ENCODE peak calls at places on chromosomes 3 and 15, in seven cellular contexts. M is cardiac muscle cell, K is fibroblast of lung, B is coronary artery, V is kidney, I is astrocyte, F is WERI-Rb-1. X is an unnamed sample.

GRCh38 chr3:72423643-72424042 is 424.6 kb downstream of the SHQ1 start:
- DNase-seq in K (no peak), M (no peak), I (no peak), V (no peak), B (no peak), F (no peak), X (no peak)

GRCh38 chr15:67413770-67414429 is 107.0 kb upstream of the C15orf61 start:
- DNase-seq in K (peak), V (no peak), I (peak), B (no peak), F (no peak), M (peak), X (no peak)

GRCh38 chr3:7682822-7683229 is 818.8 kb upstream of the LMCD1 start:
- DNase-seq in F (no peak), V (no peak), B (no peak), K (peak), M (peak), I (peak), X (no peak)

GRCh38 chr3:2568929-2569328 is 470.3 kb downstream of the CNTN4 start:
- DNase-seq in V (no peak), M (no peak), I (no peak), B (no peak), F (no peak), K (no peak), X (no peak)

GRCh38 chr3:69161587-69162196 is 39.3 kb upstream of the LMOD3 start:
- DNase-seq in F (peak), K (peak), M (peak), I (no peak), V (no peak), B (no peak), X (peak)

GRCh38 chr15:29124581-29125381 is 144.8 kb downstream of the NSMCE3 start:
- DNase-seq in I (peak), V (peak), F (no peak), B (no peak), K (no peak), M (peak), X (no peak)

GRCh38 chr3:140777631-140778030 is 99.8 kb downstream of the TRIM42 start:
- DNase-seq in B (no peak), K (no peak), V (no peak), M (no peak), F (no peak), I (no peak), X (no peak)

GRCh38 chr15:90212221-90213079 is 11.3 kb downstream of the SEMA4B start:
- DNase-seq in B (no peak), F (no peak), I (no peak), K (no peak), V (peak), M (no peak), X (no peak)

GRCh38 chr3:133893683-133894333 is 1.9 kb downstream of the RAB6B start:
- DNase-seq in K (no peak), F (no peak), M (no peak), B (no peak), I (no peak), V (no peak), X (no peak)

GRCh38 chr3:145776782-145777408 is 384.1 kb downstream of the PLOD2 start:
- DNase-seq in V (no peak), K (peak), I (peak), F (peak), B (no peak), M (peak), X (no peak)

GRCh38 chr3:35528728-35529127 is 110.6 kb upstream of the ARPP21 start:
- DNase-seq in K (no peak), F (no peak), I (no peak), M (no peak), V (no peak), B (no peak), X (no peak)

GRCh38 chr15:77071338-77072223 is 672 bp upstream of the TSPAN3 start:
- DNase-seq in K (peak), I (no peak), M (no peak), V (no peak), F (no peak), B (no peak), X (no peak)

GRCh38 chr3:151863611-151864010 is 9.8 kb upstream of the SUCNR1 start:
- DNase-seq in V (no peak), F (no peak), M (peak), K (peak), B (no peak), I (peak), X (no peak)

GRCh38 chr15:74378853-74379252 is 11.4 kb upstream of the CYP11A1 start:
- DNase-seq in M (peak), F (no peak), B (no peak), K (no peak), V (no peak), I (peak), X (no peak)

GRCh38 chr3:187223799-187224198 is 26.5 kb downstream of the RTP1 start:
- DNase-seq in V (no peak), F (no peak), M (no peak), I (peak), B (no peak), K (no peak), X (no peak)

GRCh38 chr3:12471228-12471627 is 13.1 kb upstream of the TSEN2 start:
- DNase-seq in K (no peak), M (no peak), F (no peak), B (no peak), I (no peak), V (no peak), X (no peak)

GRCh38 chr3:142828703-142829304 is 60.1 kb downstream of the PCOLCE2 start:
- DNase-seq in M (peak), K (peak), B (peak), F (peak), V (no peak), I (peak), X (peak)

GRCh38 chr3:62403765-62404164 is 30.4 kb upstream of the FEZF2 start:
- DNase-seq in I (no peak), V (no peak), K (no peak), B (no peak), M (no peak), F (no peak), X (no peak)

GRCh38 chr15:57319226-57319918 is 56.9 kb upstream of the CGNL1 start:
- DNase-seq in I (no peak), K (no peak), B (no peak), V (no peak), M (no peak), F (peak), X (no peak)

GRCh38 chr15:57118013-57118799 is 199.8 kb downstream of the TCF12 start:
- DNase-seq in F (no peak), M (peak), B (no peak), I (peak), K (peak), V (no peak), X (no peak)

GRCh38 chr15:74193305-74193718 is 9.3 kb downstream of the STRA6 start:
- DNase-seq in F (peak), M (peak), B (no peak), K (peak), I (peak), V (no peak), X (no peak)

GRCh38 chr3:187088701-187089100 is 50.6 kb downstream of the RPL39L start:
- DNase-seq in K (no peak), I (no peak), B (no peak), F (no peak), V (no peak), M (no peak), X (no peak)

GRCh38 chr15:67549736-67550135 is 7.2 kb downstream of the MAP2K5 start:
- DNase-seq in M (no peak), K (peak), F (no peak), B (no peak), V (no peak), I (no peak), X (no peak)

GRCh38 chr3:148930785-148931184 is 60.6 kb upstream of the GYG1 start:
- DNase-seq in M (no peak), B (no peak), V (no peak), I (peak), K (peak), F (no peak), X (no peak)

GRCh38 chr3:136251511-136251910 is 1.4 kb downstream of the PCCB start:
- DNase-seq in M (no peak), I (no peak), V (no peak), K (no peak), F (no peak), B (no peak), X (no peak)

GRCh38 chr3:149044329-149045083 is 41.8 kb downstream of the HLTF start:
- DNase-seq in B (no peak), I (no peak), F (no peak), V (no peak), M (no peak), K (no peak), X (no peak)

GRCh38 chr3:139414608-139415224 is 25.3 kb upstream of the COPB2 start:
- DNase-seq in M (no peak), V (no peak), K (no peak), F (no peak), B (no peak), I (no peak), X (no peak)

GRCh38 chr15:23564798-23565394 is 578 bp upstream of the MKRN3 start:
- DNase-seq in M (no peak), K (no peak), V (no peak), I (peak), F (peak), B (no peak), X (no peak)

GRCh38 chr3:37739579-37740290 is 121.9 kb upstream of the CTDSPL start:
- DNase-seq in I (no peak), K (no peak), M (no peak), V (no peak), F (no peak), B (no peak), X (no peak)

GRCh38 chr3:52120576-52121458 is 33.4 kb downstream of the POC1A start:
- DNase-seq in B (no peak), V (peak), F (peak), M (no peak), K (no peak), I (no peak), X (no peak)

GRCh38 chr3:148642616-148643015 is 55.1 kb upstream of the AGTR1 start:
- DNase-seq in B (no peak), V (no peak), F (no peak), M (peak), I (peak), K (peak), X (no peak)

GRCh38 chr3:179410317-179410716 is 41.0 kb downstream of the GNB4 start:
- DNase-seq in K (no peak), F (no peak), V (no peak), B (no peak), M (no peak), I (peak), X (no peak)

GRCh38 chr3:142501004-142501926 is 53.4 kb upstream of the XRN1 start:
- DNase-seq in K (peak), F (no peak), M (peak), I (peak), B (no peak), V (no peak), X (no peak)

GRCh38 chr3:179957264-179957845 is 79.4 kb downstream of the PEX5L start:
- DNase-seq in K (no peak), B (no peak), V (no peak), F (peak), M (no peak), I (no peak), X (no peak)

GRCh38 chr3:123859177-123859576 is 25.0 kb downstream of the MYLK start:
- DNase-seq in K (no peak), F (no peak), V (no peak), B (no peak), I (no peak), M (no peak), X (no peak)

GRCh38 chr3:10322355-10322715 is 1.4 kb upstream of the SEC13 start:
- DNase-seq in B (no peak), I (no peak), M (no peak), K (no peak), F (no peak), V (no peak), X (no peak)

GRCh38 chr15:77022646-77023575 is 28.0 kb downstream of the PSTPIP1 start:
- DNase-seq in V (no peak), F (no peak), I (no peak), B (no peak), M (no peak), K (no peak), X (no peak)

GRCh38 chr3:107221856-107222255 is 155.4 kb upstream of the CCDC54 start:
- DNase-seq in F (no peak), M (peak), K (no peak), I (peak), B (no peak), V (no peak), X (no peak)

GRCh38 chr15:70752142-70752754 is 11.1 kb downstream of the UACA start:
- DNase-seq in B (no peak), K (peak), F (no peak), V (no peak), M (peak), I (no peak), X (peak)

GRCh38 chr3:15045667-15046066 is 19.4 kb downstream of the MRPS25 start:
- DNase-seq in B (no peak), M (no peak), V (no peak), K (no peak), F (no peak), I (no peak), X (no peak)
- H3K4me3 ChIP-seq in B (no peak), M (no peak), V (no peak), K (no peak), F (no peak), I (no peak), X (no peak)

GRCh38 chr15:40436892-40437753 is 3.6 kb upstream of the BAHD1 start:
- DNase-seq in M (no peak), I (no peak), B (no peak), V (no peak), K (no peak), F (no peak), X (no peak)
- H3K4me3 ChIP-seq in M (peak), I (no peak), B (peak), V (peak), K (no peak), F (peak), X (peak)

DNA sequence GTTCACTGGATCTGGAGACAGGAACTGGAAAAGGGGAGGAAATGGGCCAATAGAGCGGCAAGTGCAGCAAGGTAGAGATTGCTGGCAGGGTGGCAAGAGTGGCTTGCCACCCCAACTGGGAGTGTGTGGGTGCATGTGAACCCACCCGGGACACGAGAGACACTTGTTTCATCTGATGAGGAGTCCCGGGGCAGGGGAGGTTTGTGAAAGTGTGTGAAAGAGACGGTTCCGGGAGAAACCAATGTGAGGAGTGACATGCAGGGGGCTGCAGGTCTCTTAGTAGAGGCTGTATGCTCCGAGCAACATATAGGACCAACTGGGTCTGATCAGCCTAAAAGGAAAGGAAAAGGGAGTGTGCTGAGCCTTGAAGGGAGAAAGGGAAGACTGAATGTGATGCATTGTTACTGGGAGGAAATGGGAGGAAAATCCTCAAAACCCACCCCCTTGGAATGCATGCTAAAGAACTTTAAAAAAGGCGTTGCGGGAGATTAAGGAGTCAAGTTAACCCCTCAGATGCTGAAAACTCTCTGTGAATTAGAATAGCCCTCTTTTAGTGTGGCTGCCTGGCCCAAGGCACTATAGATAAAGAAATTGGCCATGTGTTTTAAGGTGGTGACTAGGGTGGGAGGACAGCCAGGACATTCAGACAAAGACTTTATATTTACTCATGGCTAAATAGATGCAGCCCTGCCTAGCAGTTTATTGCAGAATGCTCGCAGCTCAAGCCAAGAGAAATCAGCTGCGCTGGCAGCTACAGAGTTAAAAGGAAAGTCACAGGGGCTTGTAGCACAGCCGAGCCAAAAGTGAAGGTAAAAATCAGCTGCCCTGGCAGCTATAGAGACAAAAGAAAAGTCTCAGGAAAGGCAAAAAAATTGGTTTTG is 9.1 kb upstream of the SLC9C1 start:
- DNase-seq in F (no peak), M (peak), V (no peak), K (peak), B (no peak), I (peak), X (no peak)
- H3K4me3 ChIP-seq in F (no peak), M (peak), V (peak), K (peak), B (peak), I (peak), X (peak)

GRCh38 chr15:25641762-25642161 is 202.9 kb upstream of the UBE3A start:
- DNase-seq in I (no peak), F (no peak), V (no peak), B (no peak), K (no peak), M (no peak), X (no peak)
- H3K4me3 ChIP-seq in I (no peak), F (no peak), V (no peak), B (no peak), K (no peak), M (no peak), X (no peak)

DNA sequence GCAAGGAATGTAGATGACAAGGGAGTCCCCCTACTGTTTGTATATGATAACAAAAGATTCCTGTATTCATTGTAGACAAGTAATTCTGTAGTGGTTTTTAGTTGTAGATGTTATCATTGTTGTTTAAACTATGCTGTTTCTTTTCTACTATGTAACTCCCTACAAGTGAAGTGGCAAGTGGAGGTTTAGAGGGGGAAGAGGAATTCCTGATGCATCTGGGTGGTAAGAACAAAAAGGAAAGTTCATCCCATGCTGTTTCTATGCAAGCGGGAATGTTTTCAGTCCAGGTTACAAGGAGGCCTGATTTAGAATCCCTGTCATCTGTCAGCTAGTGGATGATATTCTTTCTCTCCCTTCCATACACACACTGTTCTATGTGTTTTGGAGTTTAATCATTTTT is 67.5 kb downstream of the IMPG2 start:
- DNase-seq in K (no peak), B (no peak), M (no peak), V (no peak), I (no peak), F (no peak), X (no peak)
- H3K4me3 ChIP-seq in K (no peak), B (no peak), M (no peak), V (no peak), I (no peak), F (no peak), X (no peak)

DNA sequence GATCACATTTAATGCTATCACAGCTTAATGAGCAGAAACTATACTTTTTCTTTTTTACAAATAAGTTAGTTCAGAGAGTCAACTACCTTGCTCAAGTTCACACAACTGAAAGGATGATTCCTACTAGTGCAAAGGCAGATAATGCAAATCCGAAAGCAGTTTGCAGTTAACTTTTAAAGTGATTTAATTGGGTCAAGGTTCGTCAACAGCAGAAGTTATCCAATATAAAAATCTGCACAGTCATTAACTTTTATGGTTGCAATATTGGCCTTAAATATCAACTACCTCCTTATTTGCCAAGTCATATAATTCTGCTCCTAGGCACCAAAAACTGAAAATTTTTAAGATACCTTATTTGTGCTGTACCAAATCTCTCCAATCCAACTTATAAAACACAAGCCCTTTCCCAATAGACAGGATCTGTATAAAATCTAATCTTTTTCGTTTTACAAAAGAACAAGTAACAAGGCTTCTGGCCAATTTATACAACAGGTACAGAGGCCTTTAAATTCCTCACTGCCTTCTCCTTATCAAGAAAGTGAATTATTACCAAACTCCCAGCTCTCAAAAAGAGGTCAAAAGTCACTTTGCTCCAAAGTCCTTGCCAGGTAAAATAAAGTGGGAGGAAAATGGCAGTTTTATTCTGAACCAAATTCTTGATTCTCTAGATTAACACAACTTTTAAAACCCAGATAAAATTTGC is 416.6 kb upstream of the NECTIN3 start:
- DNase-seq in K (no peak), F (no peak), B (no peak), M (no peak), V (no peak), I (no peak), X (no peak)
- H3K4me3 ChIP-seq in K (no peak), F (no peak), B (no peak), M (no peak), V (peak), I (no peak), X (no peak)

DNA sequence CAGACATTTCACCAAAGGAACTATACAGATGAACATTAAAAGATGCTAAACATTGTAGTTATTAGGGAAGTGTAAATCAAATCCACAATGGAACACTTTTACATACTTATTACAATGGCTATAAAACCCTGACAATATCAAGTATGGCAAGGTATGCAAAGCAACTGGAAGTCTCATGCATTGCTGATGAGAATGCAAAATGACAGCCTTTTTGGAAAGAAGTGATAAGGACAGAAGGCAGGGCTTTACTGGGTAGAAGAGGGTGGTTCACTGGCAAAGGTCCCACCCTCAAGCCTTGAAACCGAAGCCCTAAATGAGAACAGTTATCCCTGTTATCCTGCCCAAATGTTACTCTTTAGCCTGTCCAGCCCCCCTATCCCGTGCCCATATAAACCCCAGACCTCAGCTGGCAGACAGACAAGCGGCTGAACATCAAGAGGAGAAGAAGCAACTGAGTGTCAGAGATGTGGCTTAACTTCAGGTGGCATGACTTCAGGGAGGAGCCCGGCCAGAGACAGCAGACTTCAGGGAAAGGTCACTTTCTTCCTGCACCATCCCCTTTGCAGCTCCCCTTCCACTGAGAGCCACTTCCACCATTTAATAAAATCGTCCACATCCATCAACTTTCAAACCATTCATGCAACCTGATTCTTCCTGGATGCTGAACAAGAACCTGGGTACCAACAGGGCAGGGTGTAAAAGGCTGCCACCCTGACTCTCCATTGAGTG is 722 bp upstream of the GCSAM start:
- DNase-seq in F (no peak), V (no peak), B (no peak), I (no peak), M (no peak), K (no peak), X (no peak)
- H3K4me3 ChIP-seq in F (no peak), V (no peak), B (no peak), I (no peak), M (no peak), K (no peak), X (peak)